ENCODE peak calls at places on chromosome 21, in eight cellular contexts. Q is iPS-NIHi11; Y is memory B cell; M is T-helper 2 cell; E is dorsolateral prefrontal cortex; U is NCI-H1930; N is AML-193; R is stimulated activated CD8-positive, alpha-beta memory T cell treated with anti-CD3 and anti-CD28 coated beads, Interleukin-7, amount 100 ng/mL, for 24 hours. C is an unnamed sample.

GRCh38 chr21:32333953-32334673 is 35.5 kb downstream of the MRAP start:
- DNase-seq in N (no peak), Q (no peak), U (no peak), R (no peak), M (no peak), E (no peak), Y (no peak), C (no peak)

GRCh38 chr21:42113926-42114409 is 42.9 kb downstream of the UMODL1 start:
- DNase-seq in Q (no peak), R (no peak), E (no peak), Y (no peak), M (no peak), N (peak; percentile 79), U (no peak), C (no peak)

GRCh38 chr21:38083534-38083933 is 167.3 kb upstream of the KCNJ6 start:
- DNase-seq in R (no peak), E (no peak), U (no peak), M (no peak), Q (no peak), N (no peak), Y (no peak), C (no peak)

GRCh38 chr21:39136711-39137110 is 46.5 kb downstream of the PSMG1 start:
- DNase-seq in N (no peak), U (no peak), M (no peak), R (no peak), Q (no peak), E (no peak), Y (no peak), C (no peak)

GRCh38 chr21:25368531-25368930 is 238.8 kb downstream of the MRPL39 start:
- DNase-seq in R (no peak), Y (no peak), M (no peak), E (no peak), N (no peak), U (no peak), Q (no peak), C (no peak)

GRCh38 chr21:38807481-38807880 is 1.8 kb downstream of the ETS2 start:
- DNase-seq in M (no peak), Q (no peak), N (no peak), Y (no peak), E (no peak), U (peak; percentile 10), R (no peak), C (no peak)

GRCh38 chr21:42829417-42829816 is 49.9 kb downstream of the WDR4 start:
- DNase-seq in M (no peak), R (no peak), E (no peak), N (no peak), Y (no peak), U (no peak), Q (peak; percentile 1), C (no peak)

GRCh38 chr21:16968436-16968835 is 544.4 kb upstream of the CXADR start:
- DNase-seq in M (no peak), N (no peak), U (no peak), Q (no peak), E (no peak), R (no peak), Y (no peak), C (no peak)

GRCh38 chr21:31557421-31557955 is 102.0 kb upstream of the SOD1 start:
- DNase-seq in M (peak; percentile 11), U (no peak), R (no peak), N (no peak), Q (peak; percentile 31), E (peak; percentile 55), Y (no peak), C (no peak)

GRCh38 chr21:38280446-38280845 is 23.7 kb downstream of the KCNJ15 start:
- DNase-seq in U (no peak), Q (no peak), R (no peak), N (no peak), Y (no peak), M (no peak), E (no peak), C (no peak)

GRCh38 chr21:26845066-26845749 is at the start of gene ADAMTS1:
- DNase-seq in U (no peak), N (no peak), E (peak; percentile 92), M (no peak), Q (peak; percentile 80), Y (no peak), R (no peak), C (no peak)

GRCh38 chr21:44374601-44375280 is 21.3 kb downstream of the TRPM2 start:
- DNase-seq in N (no peak), E (peak; percentile 12), Q (no peak), U (no peak), Y (no peak), M (no peak), R (no peak), C (no peak)

GRCh38 chr21:33644383-33645074 is 2.2 kb downstream of the ITSN1 start:
- DNase-seq in Q (no peak), R (no peak), Y (no peak), N (no peak), M (no peak), E (no peak), U (no peak), C (no peak)

GRCh38 chr21:27631471-27631870 is 664.6 kb upstream of the ADAMTS5 start:
- DNase-seq in U (no peak), E (no peak), M (no peak), N (no peak), Y (no peak), Q (no peak), R (no peak), C (no peak)

C was measured in iPS DF 6.9.